ENCODE peak calls at places on chromosomes 13 and 19, in seven cellular contexts. Y is neural crest cell; F is activated naive CD8-positive, alpha-beta T cell treated with anti-CD3 and anti-CD28 coated beads for 36 hours; S is NCI-H2171; U is LHCN-M2; Q is upper lobe of left lung; A is NCI-H146. V is an unnamed sample.

GRCh38 chr19:48683349-48683748 is 10.5 kb upstream of the NTN5 start:
- DNase-seq in Y (no peak), F (peak; percentile 41), S (no peak), U (no peak), Q (peak; percentile 57), A (peak; percentile 48), V (no peak)

GRCh38 chr13:51303063-51303552 is 36.4 kb upstream of the SERPINE3 start:
- DNase-seq in Y (no peak), F (no peak), S (no peak), U (no peak), Q (no peak), A (no peak), V (no peak)

GRCh38 chr19:41870401-41870873 is 6.6 kb upstream of the CD79A start:
- DNase-seq in Y (no peak), F (no peak), S (no peak), U (no peak), Q (no peak), A (no peak), V (no peak)

GRCh38 chr13:71316964-71317363 is 550.0 kb downstream of the DACH1 start:
- DNase-seq in Y (no peak), F (no peak), S (no peak), U (no peak), Q (no peak), A (peak; percentile 51), V (no peak)

GRCh38 chr19:51294211-51294976 is 17.1 kb upstream of the IGLON5 start:
- DNase-seq in Y (no peak), F (no peak), S (no peak), U (no peak), Q (no peak), A (no peak), V (no peak)

GRCh38 chr13:65929436-65929835 is 1300.7 kb downstream of the PCDH9 start:
- DNase-seq in Y (no peak), F (no peak), S (no peak), U (no peak), Q (no peak), A (no peak), V (no peak)

GRCh38 chr13:77741587-77741972 is 44.1 kb downstream of the SLAIN1 start:
- DNase-seq in Y (no peak), F (no peak), S (no peak), U (no peak), Q (no peak), A (no peak), V (no peak)

GRCh38 chr13:36531746-36532486 is 99.6 kb downstream of the CCNA1 start:
- DNase-seq in Y (no peak), F (no peak), S (no peak), U (peak; percentile 15), Q (peak; percentile 38), A (no peak), V (peak; percentile 9)

GRCh38 chr13:112573710-112574109 is 14.2 kb downstream of the TUBGCP3 start:
- DNase-seq in Y (no peak), F (no peak), S (no peak), U (no peak), Q (peak; percentile 67), A (no peak), V (no peak)

GRCh38 chr19:39145180-39145953 is 19.8 kb downstream of the PAK4 start:
- DNase-seq in Y (no peak), F (no peak), S (no peak), U (no peak), Q (no peak), A (no peak), V (no peak)

V was measured in myocyte.